ENCODE peak calls at places on chromosomes 6 and 20, in four cellular contexts. I, H, Q and F are unnamed samples.

GRCh38 chr6:18861182-18861581 is 474.0 kb downstream of the RNF144B start:
- DNase-seq in H (no peak), I (no peak), Q (no peak), F (no peak)

GRCh38 chr20:57616143-57616951 is 3.9 kb downstream of the ZBP1 start:
- DNase-seq in H (no peak), I (no peak), Q (no peak), F (no peak)

GRCh38 chr20:63750807-63751470 is 11.4 kb downstream of the SLC2A4RG start:
- DNase-seq in I (no peak), H (peak; percentile 55), Q (no peak), F (no peak)

GRCh38 chr6:74167506-74167905 is 471.5 kb downstream of the CD109 start:
- DNase-seq in Q (no peak), I (no peak), H (no peak), F (no peak)

GRCh38 chr6:118918326-118918725 is 16.6 kb downstream of the MCM9 start:
- DNase-seq in I (no peak), H (no peak), Q (no peak), F (no peak)

GRCh38 chr6:87346700-87347099 is 2.1 kb downstream of the C6orf163 start:
- DNase-seq in Q (no peak), I (no peak), H (no peak), F (no peak)

GRCh38 chr6:55706048-55706447 is 127.1 kb upstream of the HMGCLL1 start:
- DNase-seq in H (no peak), Q (no peak), I (no peak), F (no peak)

GRCh38 chr6:158780963-158781691 is 38.0 kb downstream of the EZR start:
- DNase-seq in Q (no peak), H (no peak), I (no peak), F (no peak)

GRCh38 chr6:111478749-111479148 is 4.3 kb downstream of the REV3L start:
- DNase-seq in H (peak; percentile 49), I (peak; percentile 49), Q (peak; percentile 28), F (peak; percentile 60)

GRCh38 chr20:5715068-5715841 is 34.9 kb upstream of the SHLD1 start:
- DNase-seq in Q (no peak), I (no peak), H (no peak), F (no peak)

GRCh38 chr6:168274046-168274952 is 45.3 kb downstream of the DACT2 start:
- DNase-seq in H (peak; percentile 59), I (no peak), Q (peak; percentile 98), F (peak; percentile 62)

GRCh38 chr20:50987493-50988210 is 29.0 kb downstream of the MOCS3 start:
- DNase-seq in I (peak; percentile 16), Q (peak; percentile 89), H (peak; percentile 71), F (peak; percentile 92)

GRCh38 chr6:887583-888235 is 194.8 kb upstream of the EXOC2 start:
- DNase-seq in I (no peak), Q (no peak), H (no peak), F (no peak)

GRCh38 chr6:47967843-47968242 is 143.2 kb downstream of the PTCHD4 start:
- DNase-seq in Q (no peak), I (no peak), H (no peak), F (no peak)

GRCh38 chr6:164982389-164982788 is 327.0 kb downstream of the C6orf118 start:
- DNase-seq in Q (no peak), I (no peak), H (no peak), F (no peak)

GRCh38 chr20:6814945-6815344 is 47.5 kb downstream of the BMP2 start:
- DNase-seq in I (no peak), Q (no peak), H (no peak), F (no peak)

GRCh38 chr20:34037767-34038166 is 44.1 kb downstream of the RALY start:
- DNase-seq in Q (no peak), H (no peak), I (no peak), F (no peak)

GRCh38 chr20:55478739-55479450 is 526.4 kb downstream of the CBLN4 start:
- DNase-seq in I (no peak), Q (no peak), H (no peak), F (no peak)

GRCh38 chr6:154638369-154638768 is 94.8 kb upstream of the SCAF8 start:
- DNase-seq in H (no peak), I (no peak), Q (no peak), F (no peak)
- TF ChIP-seq POLR2AphosphoS2 in H (no peak), I (no peak), Q (no peak), F (no peak)

DNA sequence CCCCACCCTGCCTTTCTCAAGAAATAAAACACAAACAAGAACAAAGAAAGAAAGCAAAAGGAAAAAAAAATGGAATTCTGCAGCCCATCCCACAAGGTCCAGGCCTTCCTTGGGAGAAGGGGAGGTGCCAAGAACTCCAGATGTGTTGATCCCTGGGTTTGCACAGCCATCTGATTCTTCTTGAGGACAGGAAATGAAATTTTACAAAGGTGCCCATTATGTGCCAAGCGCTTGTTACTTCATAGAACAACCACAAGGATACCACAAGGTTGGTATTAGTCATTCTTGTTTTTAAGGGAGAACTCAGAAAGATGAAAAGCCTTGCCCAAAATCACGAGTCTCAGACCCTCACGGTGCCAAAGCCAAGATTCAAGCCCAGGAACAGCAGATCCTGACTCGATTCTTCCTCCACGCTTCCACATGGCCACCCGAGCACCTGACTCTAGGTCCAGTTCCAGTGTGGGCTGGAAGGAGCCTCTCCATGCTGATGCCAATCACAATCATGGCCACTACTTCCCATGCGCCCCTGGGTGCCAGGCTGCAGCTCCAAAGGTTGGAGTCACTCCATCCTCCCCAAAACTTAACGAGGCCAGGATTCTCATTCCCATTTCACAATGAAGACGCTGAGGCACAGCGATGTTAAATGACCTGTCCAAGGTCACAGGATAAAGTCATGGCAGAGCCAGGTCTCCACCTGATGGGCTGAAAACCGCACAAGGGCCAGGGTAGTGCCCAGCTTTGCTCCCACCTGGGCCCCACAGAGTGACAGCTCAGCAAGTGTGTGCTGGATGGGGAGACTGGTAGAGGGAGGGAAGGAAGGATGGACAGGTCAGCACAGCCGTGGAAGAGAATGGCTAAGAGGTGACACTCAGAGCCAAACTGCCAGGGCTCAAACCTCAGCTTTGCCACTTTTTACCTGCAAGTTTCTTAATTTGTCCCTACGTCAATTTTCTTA is 66.7 kb upstream of the TOP1 start:
- DNase-seq in I (no peak), Q (no peak), H (no peak), F (no peak)
- TF ChIP-seq POLR2AphosphoS2 in I (no peak), Q (no peak), H (no peak), F (no peak)

GRCh38 chr6:33771342-33772113 is 17.4 kb downstream of the LEMD2 start:
- DNase-seq in Q (no peak), H (peak; percentile 90), I (no peak), F (peak; percentile 69)

GRCh38 chr6:33770116-33770832 is 18.7 kb downstream of the LEMD2 start:
- DNase-seq in I (no peak), H (no peak), Q (no peak), F (no peak)

GRCh38 chr6:33770833-33771341 is 18.0 kb downstream of the LEMD2 start:
- DNase-seq in I (no peak), Q (no peak), H (no peak), F (no peak)

GRCh38 chr6:33772902-33773472 is 15.9 kb downstream of the LEMD2 start:
- DNase-seq in H (no peak), Q (no peak), I (no peak), F (no peak)

DNA sequence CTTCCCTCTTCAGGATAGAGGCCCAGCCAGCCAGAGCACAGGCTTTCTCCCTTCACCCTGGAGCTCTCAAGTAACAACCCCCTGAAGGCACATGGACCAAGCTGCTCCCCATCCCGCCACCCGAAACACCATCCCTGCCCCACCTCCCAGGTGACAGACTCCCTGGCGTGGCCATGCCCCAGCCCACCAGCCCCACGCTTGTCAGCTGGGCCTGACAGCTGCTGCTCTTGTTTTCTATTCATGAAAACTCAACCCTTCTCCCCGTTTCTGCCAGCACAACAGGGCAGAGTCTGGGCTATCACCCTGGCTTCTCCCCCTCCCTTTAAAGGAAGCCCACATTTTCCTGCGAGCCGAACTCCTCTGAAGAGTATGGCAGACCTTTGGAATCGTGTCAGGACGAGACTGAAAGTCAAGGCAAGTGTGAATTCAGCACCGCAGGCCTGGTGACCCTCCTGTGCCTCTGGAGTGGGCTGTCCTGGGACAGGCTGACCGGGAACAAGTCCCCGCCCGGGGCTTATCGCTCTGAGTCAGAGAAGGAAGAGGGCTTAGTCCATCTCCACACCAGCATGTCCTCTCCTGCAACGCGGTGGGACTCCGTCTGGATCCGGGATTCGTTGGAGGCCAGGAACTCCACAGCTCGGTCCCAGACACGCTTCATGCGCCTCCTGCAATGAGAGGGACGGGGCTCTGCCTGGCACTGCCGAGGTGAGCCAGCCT is 16.7 kb downstream of the LEMD2 start:
- DNase-seq in H (no peak), Q (no peak), I (no peak), F (no peak)
- TF ChIP-seq POLR2AphosphoS2 in H (no peak), Q (no peak), I (no peak), F (no peak)

DNA sequence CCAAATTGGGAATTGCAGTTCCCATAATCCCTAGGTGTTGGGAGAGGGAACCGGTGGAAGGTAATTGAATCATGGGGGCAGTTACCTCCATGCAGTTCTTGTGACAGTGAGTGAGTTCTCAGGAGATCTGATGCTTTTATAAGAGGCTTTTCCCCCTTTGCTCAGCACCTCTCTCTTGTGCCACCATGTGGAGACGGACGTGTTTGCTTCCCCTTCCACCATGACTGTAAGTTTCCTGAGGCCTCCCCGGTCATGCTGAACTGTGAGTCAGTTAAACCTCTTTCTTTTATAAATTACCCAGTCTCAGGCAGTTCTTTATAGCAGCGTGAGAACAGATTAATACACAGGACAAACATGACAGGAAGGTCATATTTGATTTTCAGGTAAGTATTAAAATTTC is 25.3 kb upstream of the HECA start:
- DNase-seq in I (no peak), H (no peak), Q (peak; percentile 51), F (no peak)
- TF ChIP-seq POLR2AphosphoS2 in I (no peak), H (no peak), Q (no peak), F (no peak)

DNA sequence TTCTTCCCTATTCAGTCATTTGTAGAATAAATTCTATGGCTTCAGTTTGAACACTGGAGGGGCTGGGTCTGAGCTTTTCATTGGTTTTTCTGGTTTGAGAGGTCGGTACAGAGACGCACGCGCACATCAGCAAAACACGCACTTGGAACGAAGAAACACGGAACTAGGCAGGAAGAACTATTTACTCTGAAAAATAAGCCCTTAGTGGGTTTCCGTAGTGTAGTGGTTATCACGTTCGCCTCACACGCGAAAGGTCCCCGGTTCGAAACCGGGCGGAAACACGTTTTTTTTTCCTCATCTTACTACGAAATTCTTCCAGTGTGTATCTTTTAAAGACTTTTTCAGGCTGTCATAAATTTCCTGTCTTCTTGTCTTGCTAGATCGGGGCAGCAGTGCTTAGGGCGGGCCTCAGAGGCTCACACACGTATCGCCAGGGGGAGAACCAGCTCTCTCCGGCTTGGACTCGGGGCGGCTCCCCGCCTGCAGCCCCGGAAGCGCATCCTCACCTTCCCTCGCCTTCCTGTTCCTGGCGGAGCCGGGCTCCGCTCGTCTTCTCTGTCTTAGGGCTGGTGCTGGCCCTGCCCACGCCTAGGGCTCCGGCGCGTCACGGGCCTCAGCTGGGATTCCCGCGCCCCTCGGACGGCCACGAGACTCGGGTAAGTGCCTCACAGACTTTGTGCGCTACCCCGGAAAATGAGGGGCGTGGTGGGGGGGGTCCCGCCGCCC is at the start of gene HMGN4:
- DNase-seq in H (peak; percentile 91), Q (peak; percentile 92), I (peak; percentile 96), F (peak; percentile 90)
- TF ChIP-seq POLR2AphosphoS2 in H (peak; percentile 46), Q (no peak), I (peak; percentile 18), F (no peak)

DNA sequence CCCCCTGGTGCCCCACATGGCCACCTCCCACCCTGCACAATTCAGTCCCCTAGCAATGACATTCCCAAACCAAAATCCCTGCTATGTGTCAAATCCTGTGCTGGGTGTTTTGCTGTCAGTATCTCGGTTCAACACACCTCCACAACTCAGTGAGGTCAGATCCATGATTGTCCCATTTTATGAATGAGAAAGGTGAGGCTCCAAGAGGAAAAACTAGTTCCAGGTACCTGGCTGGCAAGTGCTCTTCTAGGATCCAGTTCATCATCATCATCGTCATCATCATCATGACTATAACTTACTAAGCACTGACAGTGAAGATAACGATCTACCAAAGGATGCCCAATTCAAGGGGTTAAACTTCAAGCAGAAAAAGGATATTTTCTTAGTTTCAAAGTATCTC is 15.2 kb downstream of the ID1 start:
- DNase-seq in Q (no peak), I (no peak), H (no peak), F (no peak)
- TF ChIP-seq POLR2AphosphoS2 in Q (no peak), I (no peak), H (no peak), F (no peak)